ENCODE peak calls at places on chromosome 7, in nine cellular contexts. M is mesenteric fat pad; W is GM13977; I is KBM-7; V is stimulated activated CD8-positive, alpha-beta memory T cell treated with anti-CD3 and anti-CD28 coated beads, Interleukin-2, amount 100 ng/mL, for 1 hour; K is NCI-H1105 treated with DMSO at 0.1 percent for 48 hours; N is C1 segment of cervical spinal cord; X is HFFc6; Q is G401. Y is an unnamed sample.

GRCh38 chr7:27586825-27587224 is 75.9 kb downstream of the HIBADH start:
- DNase-seq in M (no peak), W (peak), I (no peak), V (no peak), K (peak), N (peak), X (no peak), Q (no peak), Y (no peak)

GRCh38 chr7:45582868-45583277 is 8.7 kb downstream of the ADCY1 start:
- DNase-seq in M (peak), W (no peak), I (no peak), V (no peak), K (no peak), N (no peak), X (no peak), Q (no peak), Y (no peak)

GRCh38 chr7:30752979-30753378 is 1.0 kb downstream of the INMT start:
- DNase-seq in M (no peak), W (no peak), I (no peak), V (no peak), K (no peak), N (no peak), X (no peak), Q (peak), Y (no peak)

GRCh38 chr7:94578615-94579014 is 69.0 kb downstream of the CASD1 start:
- DNase-seq in M (no peak), W (no peak), I (no peak), V (no peak), K (no peak), N (no peak), X (no peak), Q (no peak), Y (no peak)

GRCh38 chr7:96311967-96312366 is 9.9 kb downstream of the SLC25A13 start:
- DNase-seq in M (no peak), W (no peak), I (no peak), V (no peak), K (no peak), N (no peak), X (no peak), Q (peak), Y (no peak)

GRCh38 chr7:68875857-68876256 is 722.4 kb upstream of the AUTS2 start:
- DNase-seq in M (no peak), W (no peak), I (no peak), V (no peak), K (no peak), N (no peak), X (no peak), Q (no peak), Y (no peak)

GRCh38 chr7:142880886-142881505 is 4.5 kb downstream of the TRPV6 start:
- DNase-seq in M (peak), W (peak), I (peak), V (peak), K (peak), N (no peak), X (peak), Q (no peak), Y (no peak)

GRCh38 chr7:50068850-50069551 is 24.0 kb downstream of the ZPBP start:
- DNase-seq in M (no peak), W (peak), I (peak), V (no peak), K (peak), N (no peak), X (peak), Q (peak), Y (peak)

GRCh38 chr7:24500599-24501451 is 72.4 kb upstream of the PALS2 start:
- DNase-seq in M (no peak), W (no peak), I (no peak), V (no peak), K (no peak), N (peak), X (no peak), Q (peak), Y (no peak)

GRCh38 chr7:73703649-73703984 is 15.9 kb downstream of the STX1A start:
- DNase-seq in M (no peak), W (no peak), I (no peak), V (no peak), K (no peak), N (no peak), X (no peak), Q (no peak), Y (no peak)

GRCh38 chr7:130960208-130960988 is 226.4 kb upstream of the KLF14 start:
- DNase-seq in M (no peak), W (peak), I (peak), V (no peak), K (no peak), N (no peak), X (peak), Q (no peak), Y (peak)

GRCh38 chr7:23468721-23469149 is 1.6 kb downstream of the IGF2BP3 start:
- DNase-seq in M (no peak), W (no peak), I (peak), V (no peak), K (no peak), N (no peak), X (no peak), Q (no peak), Y (no peak)

GRCh38 chr7:36272567-36273269 is 116.9 kb upstream of the ANLN start:
- DNase-seq in M (no peak), W (no peak), I (no peak), V (no peak), K (no peak), N (no peak), X (peak), Q (no peak), Y (no peak)

GRCh38 chr7:111756687-111757178 is 194.4 kb upstream of the IMMP2L start:
- DNase-seq in M (no peak), W (no peak), I (peak), V (no peak), K (no peak), N (peak), X (no peak), Q (peak), Y (no peak)

GRCh38 chr7:7795736-7796135 is 77.3 kb upstream of the RPA3 start:
- DNase-seq in M (no peak), W (no peak), I (no peak), V (no peak), K (no peak), N (no peak), X (peak), Q (no peak), Y (no peak)

GRCh38 chr7:7018290-7018689 is 164.1 kb upstream of the C1GALT1 start:
- DNase-seq in M (no peak), W (no peak), I (no peak), V (no peak), K (no peak), N (no peak), X (no peak), Q (no peak), Y (no peak)

GRCh38 chr7:50359258-50359994 is 54.9 kb downstream of the IKZF1 start:
- DNase-seq in M (no peak), W (no peak), I (no peak), V (no peak), K (no peak), N (no peak), X (no peak), Q (no peak), Y (no peak)

GRCh38 chr7:117014673-117015133 is 61.4 kb downstream of the ST7 start:
- DNase-seq in M (no peak), W (no peak), I (peak), V (no peak), K (no peak), N (no peak), X (no peak), Q (peak), Y (no peak)

GRCh38 chr7:13979671-13980438 is 9.6 kb downstream of the ETV1 start:
- DNase-seq in M (no peak), W (no peak), I (no peak), V (no peak), K (no peak), N (no peak), X (peak), Q (peak), Y (no peak)